ENCODE peak calls at places on chromosomes 5 and 9, in seven cellular contexts. W, N, U, K, C, G and D are unnamed samples.

GRCh38 chr5:125409101-125409495 is 662.7 kb upstream of the ZNF608 start:
- DNase-seq in C (no peak), G (peak), W (peak), N (no peak), U (no peak), K (peak), D (no peak)

GRCh38 chr5:72921886-72922285 is 34.0 kb upstream of the FCHO2 start:
- DNase-seq in K (no peak), W (no peak), G (no peak), C (no peak), U (no peak), N (no peak), D (no peak)

GRCh38 chr5:11468334-11469039 is 435.8 kb downstream of the CTNND2 start:
- DNase-seq in K (no peak), W (no peak), N (peak), G (no peak), U (no peak), C (no peak), D (no peak)

GRCh38 chr5:89071941-89072331 is 189.0 kb upstream of the MEF2C start:
- DNase-seq in W (no peak), G (no peak), C (no peak), U (no peak), K (no peak), N (no peak), D (no peak)

GRCh38 chr9:133380734-133381133 is 4.6 kb downstream of the STKLD1 start:
- DNase-seq in N (no peak), W (no peak), K (no peak), G (no peak), C (no peak), U (no peak), D (no peak)

GRCh38 chr5:76475936-76476335 is 72.9 kb downstream of the IQGAP2 start:
- DNase-seq in G (no peak), C (no peak), U (no peak), W (no peak), K (no peak), N (no peak), D (no peak)

GRCh38 chr9:76917299-76917698 is 11.4 kb upstream of the PRUNE2 start:
- DNase-seq in U (no peak), K (no peak), C (no peak), G (no peak), W (no peak), N (no peak), D (no peak)

GRCh38 chr9:127796899-127797370 is 5.7 kb upstream of the FPGS start:
- DNase-seq in W (no peak), G (peak), N (no peak), K (no peak), U (no peak), C (no peak), D (no peak)

GRCh38 chr9:72315089-72315509 is 49.9 kb downstream of the ZFAND5 start:
- DNase-seq in K (no peak), G (peak), C (no peak), U (peak), W (no peak), N (peak), D (no peak)

GRCh38 chr5:81838307-81838906 is 87.5 kb upstream of the SSBP2 start:
- DNase-seq in C (no peak), K (no peak), W (no peak), N (no peak), G (peak), U (no peak), D (no peak)

GRCh38 chr5:108382784-108383358 is 973 bp upstream of the FBXL17 start:
- DNase-seq in C (no peak), G (no peak), K (no peak), N (no peak), W (no peak), U (no peak), D (no peak)

GRCh38 chr5:27406020-27406419 is 367.6 kb upstream of the CDH9 start:
- DNase-seq in G (no peak), N (no peak), U (no peak), C (no peak), K (no peak), W (no peak), D (no peak)

GRCh38 chr5:76456258-76456657 is 53.2 kb downstream of the IQGAP2 start:
- DNase-seq in W (no peak), G (no peak), C (no peak), U (no peak), N (no peak), K (no peak), D (no peak)

GRCh38 chr5:132751444-132751843 is 4.2 kb downstream of the CCNI2 start:
- DNase-seq in G (no peak), W (no peak), U (no peak), C (no peak), N (no peak), K (no peak), D (no peak)